ENCODE peak calls at places on chromosome 18, in five cellular contexts. Y is left lung, N is heart left ventricle, D is fibroblast of lung, J is upper lobe of right lung. T is an unnamed sample.

GRCh38 chr18:23706971-23707640 is 17.9 kb downstream of the LAMA3 start:
- DNase-seq in D (no peak), J (no peak), N (no peak), Y (no peak), T (no peak)

GRCh38 chr18:5066380-5066977 is 130.6 kb downstream of the AKAIN1 start:
- DNase-seq in N (no peak), D (no peak), J (no peak), Y (no peak), T (no peak)

GRCh38 chr18:42976869-42977268 is 138.6 kb downstream of the RIT2 start:
- DNase-seq in J (no peak), D (no peak), N (no peak), Y (no peak), T (no peak)

GRCh38 chr18:37963837-37964236 is 398.2 kb upstream of the CELF4 start:
- DNase-seq in N (no peak), J (no peak), Y (no peak), D (no peak), T (no peak)

GRCh38 chr18:13517369-13517768 is 209.0 kb downstream of the FAM210A start:
- DNase-seq in Y (no peak), J (no peak), N (no peak), D (no peak), T (no peak)

GRCh38 chr18:10495936-10496335 is 29.9 kb upstream of the NAPG start:
- DNase-seq in Y (no peak), D (no peak), J (no peak), N (no peak), T (no peak)

GRCh38 chr18:3529597-3529996 is 79.6 kb downstream of the TGIF1 start:
- DNase-seq in J (no peak), Y (no peak), N (no peak), D (peak), T (no peak)

GRCh38 chr18:22349966-22350365 is 67.7 kb downstream of the CTAGE1 start:
- DNase-seq in N (no peak), D (peak), Y (no peak), J (no peak), T (no peak)

GRCh38 chr18:25651553-25651952 is 299.6 kb upstream of the ZNF521 start:
- DNase-seq in J (no peak), Y (no peak), N (no peak), D (no peak), T (no peak)

GRCh38 chr18:3508576-3509559 is 58.9 kb downstream of the TGIF1 start:
- DNase-seq in Y (no peak), D (peak), N (no peak), J (no peak), T (no peak)

GRCh38 chr18:8994603-8995002 is 107.9 kb upstream of the NDUFV2 start:
- DNase-seq in J (no peak), Y (no peak), D (no peak), N (no peak), T (no peak)

GRCh38 chr18:3615374-3615773 is 165.4 kb downstream of the TGIF1 start:
- DNase-seq in N (no peak), Y (no peak), J (no peak), D (no peak), T (no peak)

GRCh38 chr18:11071300-11071699 is 78.1 kb downstream of the PIEZO2 start:
- DNase-seq in Y (no peak), D (no peak), J (no peak), N (no peak), T (no peak)

GRCh38 chr18:45839415-45840395 is 14.2 kb downstream of the SIGLEC15 start:
- DNase-seq in J (no peak), D (peak), N (no peak), Y (no peak), T (no peak)

GRCh38 chr18:59985289-59985688 is 85.5 kb downstream of the PMAIP1 start:
- DNase-seq in Y (no peak), N (no peak), D (no peak), J (no peak), T (no peak)

GRCh38 chr18:46676162-46676830 is 19.3 kb upstream of the LOXHD1 start:
- DNase-seq in J (no peak), N (no peak), Y (no peak), D (peak), T (no peak)

GRCh38 chr18:72419914-72420313 is 124.2 kb downstream of the CBLN2 start:
- DNase-seq in J (no peak), Y (no peak), D (no peak), N (no peak), T (no peak)

GRCh38 chr18:10416020-10416419 is 38.4 kb upstream of the APCDD1 start:
- DNase-seq in Y (no peak), N (no peak), D (no peak), J (no peak), T (no peak)

GRCh38 chr18:63823516-63824219 is 48.5 kb downstream of the SERPINB7 start:
- DNase-seq in Y (no peak), D (peak), N (no peak), J (no peak), T (peak)

GRCh38 chr18:63867368-63867767 is 20.1 kb upstream of the SERPINB2 start:
- DNase-seq in N (no peak), J (no peak), Y (no peak), D (no peak), T (no peak)

GRCh38 chr18:56711706-56712445 is 60.7 kb downstream of the WDR7 start:
- DNase-seq in N (no peak), D (no peak), J (no peak), Y (no peak), T (no peak)

GRCh38 chr18:23710068-23710527 is 20.8 kb downstream of the LAMA3 start:
- DNase-seq in Y (no peak), N (no peak), D (no peak), J (no peak), T (no peak)

GRCh38 chr18:46343940-46344372 is 239.8 kb downstream of the HAUS1 start:
- DNase-seq in N (peak), D (no peak), J (peak), Y (peak), T (no peak)

GRCh38 chr18:68478246-68478645 is 236.7 kb downstream of the TMX3 start:
- DNase-seq in J (no peak), N (no peak), Y (no peak), D (no peak), T (no peak)

GRCh38 chr18:45730832-45731545 is 7.0 kb downstream of the SLC14A1 start:
- DNase-seq in N (no peak), J (no peak), Y (no peak), D (peak), T (no peak)

GRCh38 chr18:34098109-34098508 is 126.6 kb downstream of the NOL4 start:
- DNase-seq in D (no peak), N (no peak), J (no peak), Y (no peak), T (no peak)

DNA sequence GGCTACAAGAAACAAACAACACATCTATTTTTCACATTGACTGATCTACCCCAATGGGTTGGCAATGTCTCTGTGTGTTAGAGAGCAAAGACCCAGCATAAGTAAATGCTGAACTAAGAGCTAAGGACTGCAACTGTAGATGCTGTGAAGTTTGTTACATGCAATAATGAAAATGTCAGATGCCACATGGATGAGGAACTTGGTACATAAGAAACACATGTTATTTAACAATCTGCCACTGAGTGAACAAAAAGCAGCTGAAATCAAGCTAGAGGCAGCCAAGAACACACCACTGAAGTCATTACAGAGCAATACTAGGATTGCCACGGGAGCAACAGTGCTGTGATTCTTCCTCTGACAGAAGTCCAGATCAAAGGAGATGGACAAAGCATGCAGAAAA is 389.4 kb downstream of the CDH2 start:
- DNase-seq in N (no peak), J (no peak), Y (no peak), D (no peak), T (no peak)
- TF ChIP-seq CTCF in N (no peak), J (no peak), Y (no peak), D (no peak), T (no peak)

DNA sequence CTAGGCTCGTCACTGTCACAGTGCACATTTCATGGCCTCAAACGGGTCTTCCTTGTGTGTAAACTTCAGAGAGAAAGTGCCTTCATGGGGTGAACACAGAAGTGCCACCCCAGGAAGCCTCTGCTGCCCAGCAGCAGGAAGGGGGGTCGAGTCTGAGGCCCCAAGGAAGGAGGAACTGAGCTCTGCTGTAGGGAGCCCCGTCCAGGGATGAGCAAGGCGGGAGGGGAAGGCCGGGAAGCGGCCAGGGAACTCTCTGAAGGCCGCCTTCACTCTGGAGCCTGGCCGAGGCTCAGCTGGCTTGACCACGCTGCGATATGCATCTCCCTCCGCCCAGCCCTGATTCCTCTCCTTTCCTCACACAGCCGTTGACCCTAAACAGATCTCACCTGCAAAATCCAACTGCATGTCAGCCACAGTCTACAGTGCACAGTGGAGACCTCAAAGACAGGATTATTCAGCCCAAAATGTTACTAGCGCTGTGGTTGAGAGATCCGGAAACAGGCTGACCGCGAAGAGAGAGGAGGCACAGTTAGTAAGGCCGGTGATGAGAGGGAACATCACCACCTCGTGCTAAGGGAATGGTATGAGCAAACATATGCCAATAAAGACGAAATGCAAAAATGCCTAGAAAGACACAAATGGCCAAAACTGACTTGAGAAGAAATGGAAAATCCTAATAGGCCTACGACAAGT is 34.2 kb upstream of the CTDP1 start:
- DNase-seq in N (no peak), Y (no peak), D (no peak), J (no peak), T (no peak)
- TF ChIP-seq CTCF in N (no peak), Y (no peak), D (no peak), J (no peak), T (no peak)

GRCh38 chr18:66990909-66991308 is 387.0 kb upstream of the CDH19 start:
- DNase-seq in Y (no peak), J (no peak), N (no peak), D (no peak), T (no peak)
- TF ChIP-seq CTCF in Y (no peak), J (no peak), N (no peak), D (no peak), T (no peak)

DNA sequence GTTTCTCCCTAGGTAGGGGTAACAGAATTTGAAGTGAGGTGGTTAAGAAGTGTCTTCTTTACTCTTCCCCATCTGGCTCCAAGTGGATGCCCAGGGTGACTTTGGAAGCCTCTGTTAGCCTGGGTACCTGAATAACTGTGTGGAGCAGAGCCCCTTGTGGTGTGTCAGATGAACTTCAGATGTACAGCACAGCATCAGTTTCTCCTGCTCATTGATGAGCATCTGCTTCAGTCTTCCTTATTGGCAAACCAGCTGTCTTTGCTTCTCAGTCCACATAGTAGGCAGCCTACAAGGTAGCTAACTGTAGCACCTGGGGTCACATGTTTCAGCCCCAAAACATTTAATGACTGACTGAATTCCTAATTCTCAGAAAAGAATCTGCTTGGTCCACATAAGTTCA is 56.2 kb upstream of the ATP8B1 start:
- DNase-seq in D (peak), N (no peak), Y (no peak), J (no peak), T (no peak)
- TF ChIP-seq CTCF in D (no peak), N (no peak), Y (peak), J (peak), T (peak)

GRCh38 chr18:50427896-50428295 is 53.0 kb downstream of the SKA1 start:
- DNase-seq in D (no peak), Y (no peak), N (no peak), J (no peak), T (no peak)

GRCh38 chr18:50432915-50433314 is 58.1 kb downstream of the SKA1 start:
- DNase-seq in N (no peak), D (no peak), Y (no peak), J (no peak), T (no peak)

GRCh38 chr18:50428531-50429206 is 53.8 kb downstream of the SKA1 start:
- DNase-seq in Y (no peak), D (no peak), N (no peak), J (no peak), T (no peak)

GRCh38 chr18:50424877-50425690 is 50.2 kb downstream of the SKA1 start:
- DNase-seq in D (peak), Y (no peak), J (no peak), N (peak), T (no peak)

DNA sequence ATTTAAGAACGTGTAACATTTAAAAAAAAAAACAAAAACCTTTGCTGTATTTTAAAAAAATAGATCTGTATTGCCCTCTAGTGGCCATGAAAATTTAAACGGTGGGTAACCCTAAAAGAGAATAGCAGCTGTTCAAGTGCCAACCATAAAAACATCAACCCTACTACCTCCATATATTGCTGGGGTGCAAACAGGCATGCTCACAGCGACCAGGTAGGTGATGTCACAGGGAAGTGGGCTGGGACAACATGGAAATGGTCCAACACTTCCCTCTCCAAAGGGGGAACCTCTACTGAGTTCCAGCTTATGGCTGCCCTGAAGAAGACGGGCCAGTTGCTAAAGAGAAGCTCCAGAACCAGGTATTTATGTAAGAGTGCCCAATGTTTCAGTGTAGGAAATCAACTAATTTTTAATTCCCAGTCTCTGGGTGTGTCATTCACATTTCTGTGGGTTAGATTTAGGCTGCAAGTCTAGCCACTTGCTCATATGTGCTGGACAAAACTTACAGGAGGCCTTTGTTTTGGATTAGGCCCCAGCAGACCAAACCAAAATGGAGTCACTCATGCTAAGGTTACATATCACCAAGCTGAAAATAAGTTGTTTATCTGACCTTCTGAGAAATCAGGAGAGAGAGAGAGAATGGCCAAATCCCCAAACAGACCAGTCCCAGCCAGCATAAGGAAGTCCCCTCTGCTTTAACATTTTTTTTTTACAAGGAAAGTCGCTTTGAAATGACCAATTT is 54.5 kb downstream of the SKA1 start:
- DNase-seq in J (no peak), N (no peak), D (peak), Y (no peak), T (no peak)
- TF ChIP-seq CTCF in J (peak), N (no peak), D (peak), Y (peak), T (peak)

GRCh38 chr18:77098033-77098432 is 34.5 kb downstream of the MBP start:
- DNase-seq in J (no peak), N (no peak), D (peak), Y (no peak), T (no peak)

GRCh38 chr18:77095356-77096030 is 37.1 kb downstream of the MBP start:
- DNase-seq in Y (no peak), N (no peak), J (no peak), D (peak), T (no peak)

GRCh38 chr18:77093584-77093983 is 39.0 kb downstream of the MBP start:
- DNase-seq in J (no peak), D (no peak), N (no peak), Y (no peak), T (no peak)

GRCh38 chr18:77096936-77097886 is 35.4 kb downstream of the MBP start:
- DNase-seq in Y (no peak), N (no peak), D (no peak), J (no peak), T (no peak)

DNA sequence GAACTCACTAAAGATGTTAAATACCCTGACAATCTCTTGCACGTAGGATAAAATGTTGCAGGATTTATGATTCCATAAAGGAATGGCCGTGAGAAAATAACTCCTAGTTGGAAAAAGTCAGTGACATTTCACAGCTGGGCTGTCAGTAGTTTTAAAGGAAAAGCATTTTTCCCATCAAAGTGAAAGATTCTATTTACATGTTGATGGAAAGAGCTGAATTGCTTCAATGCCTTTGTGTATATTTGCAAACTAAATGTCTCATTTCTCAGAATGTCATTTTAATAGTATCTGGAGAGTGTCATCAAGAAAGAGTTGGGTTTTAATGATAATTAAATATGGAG is 36.6 kb downstream of the MBP start:
- DNase-seq in Y (no peak), N (no peak), D (no peak), J (no peak), T (no peak)
- TF ChIP-seq CTCF in Y (no peak), N (no peak), D (no peak), J (no peak), T (no peak)

DNA sequence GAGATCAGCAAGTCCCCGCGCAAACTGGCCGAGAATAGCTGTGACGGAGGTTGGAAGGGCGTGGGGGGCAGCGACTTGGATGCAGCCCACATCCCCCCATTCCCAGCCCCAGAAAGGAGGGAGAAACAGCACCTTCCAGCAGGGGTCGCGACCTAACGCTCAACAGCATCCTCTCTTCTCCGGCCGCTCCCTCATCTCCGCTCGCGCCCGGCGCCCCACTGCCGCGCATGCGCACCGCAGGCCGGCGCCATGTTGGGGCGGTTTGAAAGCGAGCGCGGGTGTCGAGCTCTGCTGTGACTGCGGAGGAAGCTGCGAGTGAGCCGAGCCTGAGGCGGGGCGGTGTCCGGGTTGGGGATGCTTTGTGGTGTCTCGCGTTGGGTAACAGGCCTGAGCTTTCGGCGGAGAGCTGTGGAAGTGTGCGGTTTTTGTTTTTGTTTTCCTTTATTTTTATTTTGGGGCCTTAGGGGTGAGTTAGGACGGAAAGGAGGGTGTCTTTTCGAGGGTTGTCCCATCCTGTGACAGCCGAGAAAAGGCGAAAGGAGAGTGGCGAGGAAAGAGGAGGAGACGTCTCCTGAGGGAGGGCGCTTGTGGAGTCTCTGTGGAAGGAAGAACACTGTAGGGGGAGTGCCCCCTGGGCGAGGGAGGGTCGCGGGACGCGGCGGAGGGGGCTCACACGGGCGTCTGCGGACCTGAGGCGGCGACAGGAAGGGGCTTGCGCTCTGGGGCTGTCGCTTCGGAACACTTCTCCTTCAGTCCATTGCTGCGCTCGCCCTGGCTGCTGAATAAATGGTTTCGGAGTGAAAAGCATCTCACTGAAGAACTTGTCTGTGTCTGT is at the start of the genes C18orf54 and STARD6:
- DNase-seq in D (peak), J (peak), Y (peak), N (peak), T (peak)
- TF ChIP-seq CTCF in D (peak), J (peak), Y (peak), N (no peak), T (peak)

T was measured in neural crest cell.